ENCODE peak calls at places on chromosomes 3 and 15, in four cellular contexts. K is SJCRH30, G is A549, X is psoas muscle. D is an unnamed sample.
A peak's percentile ranks its signal among the peaks of the same experiment; 100 is the strongest.

GRCh38 chr15:38611228-38611627 is 46.6 kb upstream of the RASGRP1 start:
- DNase-seq in K (no peak), G (no peak), X (no peak), D (no peak)

GRCh38 chr15:38670142-38671002 is 105.8 kb upstream of the RASGRP1 start:
- DNase-seq in K (no peak), G (no peak), X (no peak), D (no peak)

GRCh38 chr3:147653309-147653923 is 244.3 kb downstream of the ZIC1 start:
- DNase-seq in K (no peak), G (no peak), X (no peak), D (no peak)

GRCh38 chr3:152892446-152892845 is 57.5 kb downstream of the P2RY1 start:
- DNase-seq in K (no peak), G (no peak), X (no peak), D (no peak)

GRCh38 chr3:87553058-87553457 is 276.7 kb upstream of the POU1F1 start:
- DNase-seq in K (no peak), G (no peak), X (no peak), D (no peak)

GRCh38 chr3:13708301-13708700 is 159.4 kb downstream of the FBLN2 start:
- DNase-seq in K (no peak), G (no peak), X (no peak), D (no peak)

GRCh38 chr3:150286390-150287147 is 121.5 kb upstream of the TSC22D2 start:
- DNase-seq in K (peak; percentile 55), G (peak; percentile 75), X (no peak), D (no peak)

GRCh38 chr3:61964566-61964965 is 403.2 kb downstream of the PTPRG start:
- DNase-seq in K (no peak), G (no peak), X (no peak), D (no peak)

GRCh38 chr3:170809021-170809974 is 60.7 kb downstream of the RPL22L1 start:
- DNase-seq in K (peak; percentile 79), G (peak; percentile 55), X (no peak), D (no peak)

GRCh38 chr15:33859992-33860545 is 108.2 kb upstream of the CHRM5 start:
- DNase-seq in K (no peak), G (no peak), X (no peak), D (no peak)

GRCh38 chr3:191329654-191330308 is 545 bp downstream of the UTS2B start:
- DNase-seq in K (peak; percentile 69), G (peak; percentile 29), X (peak; percentile 73), D (peak; percentile 43)

GRCh38 chr15:71237456-71238188 is 122.4 kb downstream of the THSD4 start:
- DNase-seq in K (no peak), G (peak; percentile 97), X (no peak), D (peak; percentile 83)

GRCh38 chr15:47206358-47206978 is 510.8 kb upstream of the SEMA6D start:
- DNase-seq in K (no peak), G (no peak), X (no peak), D (no peak)

GRCh38 chr3:126472277-126473006 is 3.2 kb downstream of the ZXDC start:
- DNase-seq in K (peak; percentile 75), G (peak; percentile 73), X (peak; percentile 92), D (peak; percentile 39)

GRCh38 chr15:64180235-64180824 is 17.5 kb upstream of the PPIB start:
- DNase-seq in K (no peak), G (no peak), X (no peak), D (no peak)

GRCh38 chr3:123311201-123311600 is 109.5 kb downstream of the SEC22A start:
- DNase-seq in K (no peak), G (no peak), X (no peak), D (no peak)

GRCh38 chr15:60372223-60372622 is 25.6 kb downstream of the ANXA2 start:
- DNase-seq in K (no peak), G (peak; percentile 65), X (no peak), D (no peak)

GRCh38 chr15:60372756-60373155 is 25.0 kb downstream of the ANXA2 start:
- DNase-seq in K (no peak), G (peak; percentile 52), X (no peak), D (no peak)

GRCh38 chr15:60369696-60370095 is 28.1 kb downstream of the ANXA2 start:
- DNase-seq in K (no peak), G (peak; percentile 31), X (no peak), D (no peak)

GRCh38 chr15:60370804-60371700 is 26.7 kb downstream of the ANXA2 start:
- DNase-seq in K (peak; percentile 90), G (peak; percentile 98), X (peak; percentile 77), D (peak; percentile 48)

GRCh38 chr15:60370105-60370803 is 27.5 kb downstream of the ANXA2 start:
- DNase-seq in K (no peak), G (peak; percentile 80), X (no peak), D (no peak)
- H3K4me1 ChIP-seq in K (peaks cover 45% of the 10 kb centered on the region), G (peaks cover 71% of the 10 kb centered on the region), X (peaks cover 52% of the 10 kb centered on the region), D (peaks cover 72% of the 10 kb centered on the region)

DNA sequence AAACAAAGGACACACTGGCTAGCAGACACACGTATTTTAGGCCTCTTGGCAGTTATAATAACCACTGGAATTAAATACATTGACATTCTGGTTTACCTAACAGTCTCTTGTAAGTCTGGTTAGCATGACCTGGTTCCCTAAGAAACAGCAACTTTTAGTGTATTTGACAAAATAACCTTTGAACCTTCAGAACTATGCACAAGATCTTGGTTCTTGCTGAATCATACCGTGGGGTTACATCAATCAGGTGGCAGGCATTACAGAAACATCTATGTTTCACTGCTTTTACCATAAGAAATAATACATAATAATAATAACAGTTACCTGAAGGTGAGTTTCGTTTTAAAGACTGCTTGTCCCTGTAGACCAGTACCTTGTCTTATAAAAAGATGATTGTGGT is 18.8 kb downstream of the LEO1 start:
- DNase-seq in K (no peak), G (no peak), X (no peak), D (no peak)
- H3K4me1 ChIP-seq in K (no peaks in the 10 kb centered on the region), G (peaks cover 7% of the 10 kb centered on the region), X (no peaks in the 10 kb centered on the region), D (no peaks in the 10 kb centered on the region)

GRCh38 chr3:50262778-50263177 is 6.2 kb upstream of the SEMA3B start:
- DNase-seq in K (no peak), G (no peak), X (no peak), D (no peak)
- H3K4me1 ChIP-seq in K (peaks cover 57% of the 10 kb centered on the region), G (peaks cover 56% of the 10 kb centered on the region), X (peaks cover 34% of the 10 kb centered on the region), D (peaks cover 81% of the 10 kb centered on the region)

GRCh38 chr3:45907769-45908705 is 21.7 kb downstream of the CCR9 start:
- DNase-seq in K (peak; percentile 76), G (no peak), X (no peak), D (no peak)

GRCh38 chr3:45908761-45909160 is 22.4 kb downstream of the CCR9 start:
- DNase-seq in K (no peak), G (no peak), X (no peak), D (no peak)

GRCh38 chr3:45905755-45906154 is 19.4 kb downstream of the CCR9 start:
- DNase-seq in K (no peak), G (no peak), X (no peak), D (no peak)

GRCh38 chr3:45904931-45905330 is 18.6 kb downstream of the CCR9 start:
- DNase-seq in K (no peak), G (no peak), X (no peak), D (no peak)

GRCh38 chr3:45906681-45907220 is 20.4 kb downstream of the CCR9 start:
- DNase-seq in K (peak; percentile 44), G (no peak), X (peak; percentile 64), D (no peak)
- H3K4me1 ChIP-seq in K (peaks cover 15% of the 10 kb centered on the region), G (no peaks in the 10 kb centered on the region), X (peaks cover 7% of the 10 kb centered on the region), D (no peaks in the 10 kb centered on the region)

D was measured in left ventricle myocardium inferior.